ENCODE peak calls at places on chromosomes 2 and 18, in ten cellular contexts. C is nucleus accumbens; W is lower leg skin; E is activated CD4-positive, alpha-beta T cell treated with anti-CD3 and anti-CD28 coated beads for 24 hours; K is non-pigmented ciliary epithelial cell; L is stomach; O is HL-60; H is T follicular helper cell; G is stimulated activated CD4-positive, alpha-beta T cell treated with anti-CD3 and anti-CD28 coated beads, Interleukin-4, amount 100 ng/mL, for 4 hours; B is pons. Q is an unnamed sample.
A peak's percentile ranks its signal among the peaks of the same experiment; 100 is the strongest.

GRCh38 chr2:182031956-182032355 is 46.3 kb downstream of the PPP1R1C start:
- DNase-seq in B (no peak), L (no peak), K (no peak), O (no peak), H (no peak), C (no peak), E (no peak), G (no peak), W (no peak), Q (no peak)

GRCh38 chr2:19346983-19347618 is 11.3 kb downstream of the OSR1 start:
- DNase-seq in C (no peak), O (peak; percentile 9), L (no peak), B (peak; percentile 31), K (no peak), E (no peak), H (no peak), W (no peak), G (no peak), Q (no peak)

GRCh38 chr2:84989422-84989821 is 18.5 kb downstream of the KCMF1 start:
- DNase-seq in G (no peak), H (no peak), L (no peak), E (no peak), W (no peak), K (no peak), O (no peak), C (no peak), B (no peak), Q (no peak)

GRCh38 chr2:240557101-240557751 is 562 bp downstream of the ANKMY1 start:
- DNase-seq in C (no peak), W (peak; percentile 85), H (no peak), B (no peak), K (no peak), O (no peak), E (no peak), L (no peak), G (no peak), Q (no peak)

GRCh38 chr2:65554765-65555561 is 122.6 kb upstream of the SPRED2 start:
- DNase-seq in C (no peak), W (no peak), L (no peak), B (no peak), O (no peak), E (no peak), K (no peak), H (no peak), G (no peak), Q (peak; percentile 70)

GRCh38 chr18:12336887-12337286 is 28.8 kb downstream of the TUBB6 start:
- DNase-seq in O (no peak), E (no peak), G (no peak), B (no peak), L (no peak), W (no peak), H (no peak), K (peak; percentile 55), C (no peak), Q (no peak)

GRCh38 chr2:85920810-85921545 is 32.2 kb upstream of the ST3GAL5 start:
- DNase-seq in B (peak; percentile 57), G (no peak), O (no peak), L (no peak), K (no peak), H (no peak), W (no peak), E (no peak), C (no peak), Q (no peak)

GRCh38 chr2:241052677-241053360 is 49.3 kb downstream of the MTERF4 start:
- DNase-seq in L (no peak), W (peak; percentile 75), B (no peak), E (no peak), G (no peak), K (no peak), H (no peak), C (no peak), O (no peak), Q (no peak)

GRCh38 chr2:74222300-74222650 is 23.9 kb downstream of the MTHFD2 start:
- DNase-seq in H (no peak), B (no peak), G (no peak), K (no peak), C (no peak), E (no peak), L (no peak), W (no peak), O (no peak), Q (no peak)

GRCh38 chr2:61670591-61671503 is 132.7 kb upstream of the XPO1 start:
- DNase-seq in C (no peak), W (peak; percentile 86), K (no peak), B (peak; percentile 97), H (no peak), G (peak; percentile 7), L (peak; percentile 63), E (no peak), O (no peak), Q (peak; percentile 6)

GRCh38 chr2:61125123-61125710 is 36.8 kb upstream of the C2orf74 start:
- DNase-seq in H (no peak), O (no peak), E (no peak), B (no peak), G (no peak), L (no peak), C (no peak), W (no peak), K (no peak), Q (no peak)

GRCh38 chr2:182066439-182067061 is 80.9 kb downstream of the PPP1R1C start:
- DNase-seq in E (no peak), O (no peak), C (no peak), K (peak; percentile 95), G (no peak), L (no peak), H (no peak), B (no peak), W (no peak), Q (no peak)

GRCh38 chr2:114543106-114543806 is 100.8 kb downstream of the DPP10 start:
- DNase-seq in G (no peak), K (no peak), W (no peak), L (no peak), O (no peak), H (no peak), E (no peak), C (no peak), B (peak; percentile 17), Q (no peak)

GRCh38 chr18:48929951-48930713 is 20.6 kb downstream of the SMAD7 start:
- DNase-seq in O (no peak), L (peak; percentile 74), W (no peak), K (no peak), C (no peak), E (no peak), H (no peak), B (no peak), G (no peak), Q (no peak)

GRCh38 chr2:40797115-40797514 is 345.2 kb upstream of the SLC8A1 start:
- DNase-seq in L (no peak), C (no peak), B (no peak), W (no peak), G (no peak), K (peak; percentile 4), H (no peak), E (no peak), O (no peak), Q (no peak)

GRCh38 chr2:232838406-232838874 is 31.6 kb upstream of the SNORC start:
- DNase-seq in H (peak; percentile 48), O (peak; percentile 81), L (no peak), G (peak; percentile 63), W (no peak), E (peak; percentile 37), K (no peak), B (no peak), C (no peak), Q (peak; percentile 12)

GRCh38 chr18:49011291-49011746 is 60.6 kb upstream of the SMAD7 start:
- DNase-seq in G (no peak), W (peak; percentile 84), B (no peak), K (no peak), O (no peak), E (no peak), C (no peak), H (no peak), L (no peak), Q (no peak)

GRCh38 chr18:1499265-1499664 is 594.6 kb downstream of the ADCYAP1 start:
- DNase-seq in W (no peak), G (no peak), L (no peak), O (no peak), E (no peak), K (no peak), H (no peak), B (no peak), C (no peak), Q (no peak)

GRCh38 chr2:3341336-3341735 is 36.3 kb downstream of the EIPR1 start:
- DNase-seq in O (no peak), L (no peak), C (no peak), E (no peak), W (peak; percentile 62), K (no peak), G (peak; percentile 8), B (no peak), H (no peak), Q (no peak)

GRCh38 chr2:217356795-217357194 is 496.9 kb upstream of the TNP1 start:
- DNase-seq in C (peak; percentile 28), B (peak; percentile 72), L (no peak), H (no peak), O (no peak), K (no peak), G (no peak), E (no peak), W (no peak), Q (no peak)

GRCh38 chr18:28127763-28128737 is 48.9 kb downstream of the CDH2 start:
- DNase-seq in O (no peak), H (no peak), K (no peak), G (no peak), L (no peak), E (no peak), B (no peak), W (no peak), C (no peak), Q (no peak)

GRCh38 chr2:232349546-232349945 is 29.0 kb upstream of the ALPP start:
- DNase-seq in G (no peak), B (no peak), E (no peak), O (no peak), L (no peak), C (no peak), H (no peak), W (no peak), K (no peak), Q (no peak)

GRCh38 chr18:22363867-22364463 is 53.8 kb downstream of the CTAGE1 start:
- DNase-seq in K (no peak), E (no peak), C (no peak), L (no peak), W (no peak), B (no peak), G (no peak), O (no peak), H (no peak), Q (no peak)

GRCh38 chr2:180519276-180519675 is 461.1 kb upstream of the UBE2E3 start:
- DNase-seq in C (no peak), L (no peak), H (no peak), E (no peak), O (no peak), W (no peak), G (no peak), K (no peak), B (no peak), Q (no peak)

GRCh38 chr18:69659142-69659651 is 258.5 kb downstream of the DOK6 start:
- DNase-seq in L (no peak), C (no peak), H (no peak), G (no peak), O (no peak), E (no peak), B (no peak), K (no peak), W (no peak), Q (no peak)

Q was measured in stimulated activated naive B cell treated with anti-CD40 and anti-IgM and Interleukin-4, amounts not matched to agents 10 μg/mL and 1 μg/mL and 100 μg/mL, for 72 hours.